ENCODE peak calls at places on chromosomes 4 and X, in ten cellular contexts. K is HCT116, T is GM12891, M is upper lobe of left lung, F is K562, H is A549, B is tibial nerve, R is stomach, I is heart left ventricle, P is HepG2. X is an unnamed sample.

GRCh38 chrX:68939868-68940267 is 111.0 kb downstream of the EFNB1 start:
- DNase-seq in K (no peak), T (no peak), M (no peak), F (no peak), H (no peak), B (no peak), R (no peak), I (no peak), P (no peak), X (no peak)

GRCh38 chr4:57076646-57077045 is 33.5 kb downstream of the IGFBP7 start:
- DNase-seq in K (no peak), T (no peak), M (no peak), F (no peak), H (no peak), B (no peak), R (no peak), I (no peak), P (no peak), X (no peak)

GRCh38 chr4:86243750-86244149 is 116.1 kb downstream of the MAPK10 start:
- DNase-seq in K (no peak), T (no peak), M (no peak), F (no peak), H (no peak), B (no peak), R (no peak), I (no peak), P (no peak), X (no peak)

GRCh38 chr4:14566518-14566917 is 435.8 kb upstream of the CPEB2 start:
- DNase-seq in K (no peak), T (no peak), M (no peak), F (no peak), H (no peak), B (no peak), R (no peak), I (no peak), P (no peak), X (no peak)

GRCh38 chr4:80071643-80072606 is 1.1 kb downstream of the ANTXR2 start:
- DNase-seq in K (no peak), T (no peak), M (no peak), F (peak; percentile 66), H (no peak), B (peak; percentile 26), R (peak; percentile 39), I (peak; percentile 66), P (peak; percentile 6), X (peak; percentile 4)

GRCh38 chr4:51942108-51942832 is 77.9 kb downstream of the LRRC66 start:
- DNase-seq in K (no peak), T (no peak), M (no peak), F (no peak), H (no peak), B (no peak), R (no peak), I (no peak), P (no peak), X (peak; percentile 24)

GRCh38 chrX:149829751-149830191 is 48.0 kb downstream of the MAGEA9 start:
- DNase-seq in K (no peak), T (no peak), M (no peak), F (no peak), H (no peak), B (no peak), R (no peak), I (no peak), P (no peak), X (no peak)

GRCh38 chrX:103431316-103431715 is 55.0 kb downstream of the BEX3 start:
- DNase-seq in K (no peak), T (no peak), M (no peak), F (no peak), H (no peak), B (no peak), R (no peak), I (no peak), P (no peak), X (no peak)

GRCh38 chr4:17336986-17337385 is 174.9 kb downstream of the QDPR start:
- DNase-seq in K (no peak), T (no peak), M (no peak), F (no peak), H (no peak), B (no peak), R (no peak), I (no peak), P (no peak), X (no peak)

GRCh38 chr4:74503580-74503979 is 58.6 kb downstream of the AREG start:
- DNase-seq in K (no peak), T (no peak), M (no peak), F (no peak), H (no peak), B (no peak), R (no peak), I (no peak), P (peak; percentile 8), X (peak; percentile 4)

GRCh38 chr4:3649491-3649890 is 116.7 kb upstream of the ADRA2C start:
- DNase-seq in K (no peak), T (no peak), M (no peak), F (no peak), H (no peak), B (no peak), R (no peak), I (no peak), P (no peak), X (no peak)

GRCh38 chrX:110284159-110284558 is 33.7 kb downstream of the AMMECR1 start:
- DNase-seq in K (no peak), T (no peak), M (no peak), F (no peak), H (peak; percentile 4), B (no peak), R (no peak), I (no peak), P (no peak), X (peak; percentile 6)

GRCh38 chrX:154779261-154779660 is 16.6 kb downstream of the DKC1 start:
- DNase-seq in K (no peak), T (no peak), M (no peak), F (no peak), H (no peak), B (no peak), R (no peak), I (no peak), P (no peak), X (no peak)

GRCh38 chrX:154775611-154776349 is 13.1 kb downstream of the DKC1 start:
- DNase-seq in K (no peak), T (no peak), M (no peak), F (peak; percentile 67), H (no peak), B (no peak), R (no peak), I (no peak), P (no peak), X (peak; percentile 23)

GRCh38 chrX:154776753-154777152 is 14.1 kb downstream of the DKC1 start:
- DNase-seq in K (no peak), T (no peak), M (no peak), F (no peak), H (no peak), B (no peak), R (no peak), I (no peak), P (no peak), X (no peak)

DNA sequence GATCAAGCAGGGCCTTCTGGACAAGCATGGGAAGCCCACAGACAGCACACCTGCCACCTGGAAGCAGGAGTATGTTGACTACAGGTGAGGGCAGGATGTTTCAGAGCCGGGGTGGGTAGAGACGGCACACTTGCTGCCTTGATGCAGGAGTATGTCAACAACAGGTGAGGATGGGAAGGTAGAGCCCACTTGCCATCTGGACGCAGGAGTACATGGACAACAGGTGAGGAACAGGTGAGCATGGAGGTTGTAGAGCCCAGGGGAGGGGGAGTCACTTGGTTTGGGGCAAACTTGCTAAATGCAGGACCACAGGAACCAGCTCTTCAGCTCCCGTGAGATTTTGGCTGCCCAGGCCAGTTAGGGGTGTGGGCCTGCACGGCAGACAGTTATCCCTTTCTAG is 12.0 kb downstream of the DKC1 start:
- DNase-seq in K (no peak), T (no peak), M (no peak), F (no peak), H (no peak), B (no peak), R (no peak), I (no peak), P (no peak), X (no peak)
- TF ChIP-seq POLR2A in K (no peak), T (no peak), M (no peak), F (peak; percentile 3), H (no peak), B (no peak), R (no peak), I (no peak), P (no peak), X (no peak)

GRCh38 chrX:36957425-36958328 is 50.5 kb upstream of the FAM47C start:
- DNase-seq in K (no peak), T (no peak), M (peak; percentile 87), F (no peak), H (peak; percentile 21), B (no peak), R (peak; percentile 44), I (peak; percentile 20), P (no peak), X (no peak)
- TF ChIP-seq POLR2A in K (no peak), T (no peak), M (no peak), F (no peak), H (no peak), B (no peak), R (no peak), I (no peak), P (no peak), X (no peak)

GRCh38 chr4:169100656-169101055 is 90.6 kb upstream of the CBR4 start:
- DNase-seq in K (no peak), T (no peak), M (no peak), F (peak; percentile 48), H (no peak), B (no peak), R (no peak), I (no peak), P (no peak), X (no peak)

GRCh38 chr4:169098054-169098896 is 88.2 kb upstream of the CBR4 start:
- DNase-seq in K (no peak), T (no peak), M (no peak), F (peak; percentile 7), H (no peak), B (no peak), R (no peak), I (no peak), P (no peak), X (no peak)

GRCh38 chr4:169102011-169102410 is 92.0 kb upstream of the CBR4 start:
- DNase-seq in K (no peak), T (no peak), M (no peak), F (no peak), H (no peak), B (no peak), R (no peak), I (no peak), P (no peak), X (no peak)

GRCh38 chr4:169098969-169099685 is 89.1 kb upstream of the CBR4 start:
- DNase-seq in K (no peak), T (no peak), M (no peak), F (no peak), H (no peak), B (no peak), R (no peak), I (no peak), P (no peak), X (no peak)

GRCh38 chr4:169099775-169100180 is 89.7 kb upstream of the CBR4 start:
- DNase-seq in K (no peak), T (no peak), M (no peak), F (no peak), H (no peak), B (no peak), R (no peak), I (no peak), P (peak; percentile 14), X (no peak)
- TF ChIP-seq POLR2A in K (no peak), T (no peak), M (no peak), F (no peak), H (no peak), B (no peak), R (no peak), I (no peak), P (no peak), X (no peak)

GRCh38 chr4:38868055-38868965 is 704 bp downstream of the FAM114A1 start:
- DNase-seq in K (no peak), T (no peak), M (no peak), F (no peak), H (no peak), B (peak; percentile 21), R (peak; percentile 33), I (peak; percentile 75), P (no peak), X (no peak)
- TF ChIP-seq POLR2A in K (no peak), T (no peak), M (no peak), F (no peak), H (no peak), B (no peak), R (no peak), I (no peak), P (peak; percentile 50), X (no peak)